ENCODE peak calls at places on chromosome 1, in eight cellular contexts. V is ACHN; A is CD8-positive, alpha-beta memory T cell; C is NCI-H187 treated with DMSO at 0.1 percent for 48 hours; L is stimulated activated CD4-positive, alpha-beta T cell treated with anti-CD3 and anti-CD28 coated beads, Interleukin-15, amount 100 ng/mL, for 24 hours; J is AG09319; O is NCI-H345; F is WTC11. W is an unnamed sample.

GRCh38 chr1:220274122-220274855 is 2.0 kb upstream of the RAB3GAP2 start:
- DNase-seq in O (no peak), F (no peak), J (no peak), C (no peak), V (no peak), A (no peak), L (no peak), W (no peak)

GRCh38 chr1:228837817-228838716 is 102.8 kb downstream of the RHOU start:
- DNase-seq in L (no peak), A (no peak), O (no peak), C (no peak), F (no peak), J (peak), V (peak), W (no peak)

GRCh38 chr1:111903148-111903857 is 86.2 kb downstream of the KCND3 start:
- DNase-seq in A (no peak), F (no peak), V (no peak), C (no peak), L (no peak), O (no peak), J (no peak), W (no peak)

GRCh38 chr1:75053207-75053606 is 81.0 kb upstream of the LHX8 start:
- DNase-seq in O (no peak), L (no peak), A (no peak), C (no peak), V (peak), F (no peak), J (peak), W (no peak)

GRCh38 chr1:23387494-23387893 is 17.9 kb upstream of the ZNF436 start:
- DNase-seq in F (no peak), L (no peak), A (no peak), C (no peak), J (no peak), V (no peak), O (no peak), W (no peak)

GRCh38 chr1:67134692-67135091 is at the start of gene C1orf141:
- DNase-seq in L (peak), F (peak), C (no peak), O (no peak), V (no peak), J (no peak), A (no peak), W (peak)

GRCh38 chr1:118461154-118461553 is 276.1 kb upstream of the SPAG17 start:
- DNase-seq in F (no peak), J (no peak), O (no peak), V (peak), L (no peak), C (no peak), A (no peak), W (no peak)

GRCh38 chr1:168767885-168768584 is 39.0 kb upstream of the DPT start:
- DNase-seq in A (no peak), C (no peak), V (no peak), F (no peak), O (no peak), L (no peak), J (no peak), W (no peak)

GRCh38 chr1:228988655-228989054 is 253.4 kb downstream of the RHOU start:
- DNase-seq in C (no peak), V (no peak), J (no peak), F (no peak), A (no peak), L (no peak), O (no peak), W (no peak)

GRCh38 chr1:46158312-46159281 is 16.3 kb upstream of the TSPAN1 start:
- DNase-seq in O (no peak), A (no peak), V (no peak), J (no peak), L (no peak), F (no peak), C (no peak), W (no peak)

GRCh38 chr1:85606414-85606800 is 25.8 kb downstream of the CCN1 start:
- DNase-seq in L (no peak), J (no peak), V (peak), O (no peak), A (no peak), C (no peak), F (no peak), W (no peak)

W was measured in naive thymus-derived CD8-positive, alpha-beta T cell.